ENCODE peak calls at places on chromosomes 1 and 21, in ten cellular contexts. One of them, this sample, is unnamed.

GRCh38 chr1:183061194-183061593 is 38.0 kb downstream of the LAMC1 start:
- DNase-seq in colonic mucosa: no peak
- DNase-seq in uterus: no peak
- DNase-seq in PC-9: no peak
- DNase-seq in CD8-positive, alpha-beta T cell: no peak
- DNase-seq in brain microvascular endothelial cell: no peak
- DNase-seq in thoracic aorta: no peak
- DNase-seq in heart left ventricle: no peak
- DNase-seq in ovary: no peak
- DNase-seq in left lung: no peak
- DNase-seq in this sample: no peak

GRCh38 chr1:228211091-228211870 is 3.4 kb downstream of the OBSCN start:
- DNase-seq in colonic mucosa: peak
- DNase-seq in uterus: no peak
- DNase-seq in PC-9: no peak
- DNase-seq in CD8-positive, alpha-beta T cell: no peak
- DNase-seq in brain microvascular endothelial cell: no peak
- DNase-seq in thoracic aorta: no peak
- DNase-seq in heart left ventricle: no peak
- DNase-seq in ovary: peak
- DNase-seq in left lung: no peak
- DNase-seq in this sample: no peak

GRCh38 chr1:68525781-68526180 is 28.9 kb upstream of the DEPDC1 start:
- DNase-seq in colonic mucosa: no peak
- DNase-seq in uterus: no peak
- DNase-seq in PC-9: no peak
- DNase-seq in CD8-positive, alpha-beta T cell: no peak
- DNase-seq in brain microvascular endothelial cell: no peak
- DNase-seq in thoracic aorta: no peak
- DNase-seq in heart left ventricle: no peak
- DNase-seq in ovary: no peak
- DNase-seq in left lung: no peak
- DNase-seq in this sample: no peak

GRCh38 chr21:17780539-17780938 is 38.6 kb downstream of the C21orf91 start:
- DNase-seq in colonic mucosa: no peak
- DNase-seq in uterus: no peak
- DNase-seq in PC-9: no peak
- DNase-seq in CD8-positive, alpha-beta T cell: peak
- DNase-seq in brain microvascular endothelial cell: no peak
- DNase-seq in thoracic aorta: no peak
- DNase-seq in heart left ventricle: no peak
- DNase-seq in ovary: no peak
- DNase-seq in left lung: no peak
- DNase-seq in this sample: no peak

GRCh38 chr21:36790616-36791015 is 91.7 kb downstream of the SIM2 start:
- DNase-seq in colonic mucosa: no peak
- DNase-seq in uterus: no peak
- DNase-seq in PC-9: no peak
- DNase-seq in CD8-positive, alpha-beta T cell: no peak
- DNase-seq in brain microvascular endothelial cell: peak
- DNase-seq in thoracic aorta: no peak
- DNase-seq in heart left ventricle: no peak
- DNase-seq in ovary: no peak
- DNase-seq in left lung: no peak
- DNase-seq in this sample: no peak

GRCh38 chr1:245571872-245572294 is 417.1 kb downstream of the KIF26B start:
- DNase-seq in colonic mucosa: no peak
- DNase-seq in uterus: no peak
- DNase-seq in PC-9: no peak
- DNase-seq in CD8-positive, alpha-beta T cell: no peak
- DNase-seq in brain microvascular endothelial cell: no peak
- DNase-seq in thoracic aorta: no peak
- DNase-seq in heart left ventricle: no peak
- DNase-seq in ovary: no peak
- DNase-seq in left lung: no peak
- DNase-seq in this sample: no peak

GRCh38 chr1:182869241-182869666 is 30.1 kb downstream of the DHX9 start:
- DNase-seq in colonic mucosa: no peak
- DNase-seq in uterus: no peak
- DNase-seq in PC-9: no peak
- DNase-seq in CD8-positive, alpha-beta T cell: no peak
- DNase-seq in brain microvascular endothelial cell: no peak
- DNase-seq in thoracic aorta: no peak
- DNase-seq in heart left ventricle: no peak
- DNase-seq in ovary: no peak
- DNase-seq in left lung: no peak
- DNase-seq in this sample: no peak

GRCh38 chr1:167713330-167714081 is 8.3 kb upstream of the MPZL1 start:
- DNase-seq in colonic mucosa: peak
- DNase-seq in uterus: peak
- DNase-seq in PC-9: peak
- DNase-seq in CD8-positive, alpha-beta T cell: no peak
- DNase-seq in brain microvascular endothelial cell: no peak
- DNase-seq in thoracic aorta: no peak
- DNase-seq in heart left ventricle: peak
- DNase-seq in ovary: peak
- DNase-seq in left lung: peak
- DNase-seq in this sample: no peak

GRCh38 chr1:29259802-29260441 is 23.6 kb downstream of the PTPRU start:
- DNase-seq in colonic mucosa: peak
- DNase-seq in uterus: peak
- DNase-seq in PC-9: no peak
- DNase-seq in CD8-positive, alpha-beta T cell: no peak
- DNase-seq in brain microvascular endothelial cell: no peak
- DNase-seq in thoracic aorta: no peak
- DNase-seq in heart left ventricle: peak
- DNase-seq in ovary: peak
- DNase-seq in left lung: peak
- DNase-seq in this sample: no peak

GRCh38 chr1:145918992-145919939 is 749 bp upstream of the PEX11B start:
- DNase-seq in colonic mucosa: peak
- DNase-seq in uterus: peak
- DNase-seq in PC-9: peak
- DNase-seq in CD8-positive, alpha-beta T cell: no peak
- DNase-seq in brain microvascular endothelial cell: peak
- DNase-seq in thoracic aorta: no peak
- DNase-seq in heart left ventricle: peak
- DNase-seq in ovary: peak
- DNase-seq in left lung: peak
- DNase-seq in this sample: no peak

GRCh38 chr1:199029401-199029800 is 390.6 kb downstream of the PTPRC start:
- DNase-seq in colonic mucosa: no peak
- DNase-seq in uterus: no peak
- DNase-seq in PC-9: no peak
- DNase-seq in CD8-positive, alpha-beta T cell: no peak
- DNase-seq in brain microvascular endothelial cell: peak
- DNase-seq in thoracic aorta: no peak
- DNase-seq in heart left ventricle: no peak
- DNase-seq in ovary: no peak
- DNase-seq in left lung: no peak
- DNase-seq in this sample: peak

GRCh38 chr1:35448344-35448801 is 108.8 kb downstream of the KIAA0319L start:
- DNase-seq in colonic mucosa: peak
- DNase-seq in uterus: no peak
- DNase-seq in PC-9: no peak
- DNase-seq in CD8-positive, alpha-beta T cell: no peak
- DNase-seq in brain microvascular endothelial cell: peak
- DNase-seq in thoracic aorta: no peak
- DNase-seq in heart left ventricle: no peak
- DNase-seq in ovary: no peak
- DNase-seq in left lung: no peak
- DNase-seq in this sample: peak

GRCh38 chr1:9391620-9392019 is 98.9 kb downstream of the SPSB1 start:
- DNase-seq in colonic mucosa: no peak
- DNase-seq in uterus: no peak
- DNase-seq in PC-9: no peak
- DNase-seq in CD8-positive, alpha-beta T cell: no peak
- DNase-seq in brain microvascular endothelial cell: no peak
- DNase-seq in thoracic aorta: no peak
- DNase-seq in heart left ventricle: no peak
- DNase-seq in ovary: no peak
- DNase-seq in left lung: no peak
- DNase-seq in this sample: no peak

GRCh38 chr1:9399510-9400424 is 107.1 kb downstream of the SPSB1 start:
- DNase-seq in colonic mucosa: no peak
- DNase-seq in uterus: no peak
- DNase-seq in PC-9: no peak
- DNase-seq in CD8-positive, alpha-beta T cell: no peak
- DNase-seq in brain microvascular endothelial cell: no peak
- DNase-seq in thoracic aorta: no peak
- DNase-seq in heart left ventricle: peak
- DNase-seq in ovary: no peak
- DNase-seq in left lung: no peak
- DNase-seq in this sample: no peak

GRCh38 chr1:3712573-3713535 is 39.4 kb upstream of the CCDC27 start:
- DNase-seq in colonic mucosa: no peak
- DNase-seq in uterus: no peak
- DNase-seq in PC-9: no peak
- DNase-seq in CD8-positive, alpha-beta T cell: no peak
- DNase-seq in brain microvascular endothelial cell: no peak
- DNase-seq in thoracic aorta: no peak
- DNase-seq in heart left ventricle: peak
- DNase-seq in ovary: no peak
- DNase-seq in left lung: no peak
- DNase-seq in this sample: no peak

GRCh38 chr1:110339427-110340206 is 440 bp downstream of the RBM15 start:
- DNase-seq in colonic mucosa: peak
- DNase-seq in uterus: no peak
- DNase-seq in PC-9: no peak
- DNase-seq in CD8-positive, alpha-beta T cell: peak
- DNase-seq in brain microvascular endothelial cell: peak
- DNase-seq in thoracic aorta: peak
- DNase-seq in heart left ventricle: peak
- DNase-seq in ovary: no peak
- DNase-seq in left lung: peak
- DNase-seq in this sample: peak

GRCh38 chr1:239619190-239619589 is 232.8 kb downstream of the CHRM3 start:
- DNase-seq in colonic mucosa: no peak
- DNase-seq in uterus: no peak
- DNase-seq in PC-9: no peak
- DNase-seq in CD8-positive, alpha-beta T cell: no peak
- DNase-seq in brain microvascular endothelial cell: no peak
- DNase-seq in thoracic aorta: no peak
- DNase-seq in heart left ventricle: no peak
- DNase-seq in ovary: no peak
- DNase-seq in left lung: no peak
- DNase-seq in this sample: no peak

GRCh38 chr1:2554621-2555387 is 1.4 kb upstream of the TNFRSF14 start:
- DNase-seq in colonic mucosa: peak
- DNase-seq in uterus: no peak
- DNase-seq in PC-9: no peak
- DNase-seq in CD8-positive, alpha-beta T cell: no peak
- DNase-seq in brain microvascular endothelial cell: no peak
- DNase-seq in thoracic aorta: no peak
- DNase-seq in heart left ventricle: no peak
- DNase-seq in ovary: peak
- DNase-seq in left lung: peak
- DNase-seq in this sample: no peak
- TF ChIP-seq CTCF in colonic mucosa: peak
- TF ChIP-seq CTCF in uterus: no peak
- TF ChIP-seq CTCF in PC-9: peak
- TF ChIP-seq CTCF in CD8-positive, alpha-beta T cell: peak
- TF ChIP-seq CTCF in brain microvascular endothelial cell: peak
- TF ChIP-seq CTCF in thoracic aorta: no peak
- TF ChIP-seq CTCF in heart left ventricle: peak
- TF ChIP-seq CTCF in ovary: no peak
- TF ChIP-seq CTCF in left lung: peak
- TF ChIP-seq CTCF in this sample: peak

GRCh38 chr1:115671176-115672062 is 29.6 kb downstream of the VANGL1 start:
- DNase-seq in colonic mucosa: peak
- DNase-seq in uterus: no peak
- DNase-seq in PC-9: peak
- DNase-seq in CD8-positive, alpha-beta T cell: no peak
- DNase-seq in brain microvascular endothelial cell: peak
- DNase-seq in thoracic aorta: no peak
- DNase-seq in heart left ventricle: no peak
- DNase-seq in ovary: no peak
- DNase-seq in left lung: no peak
- DNase-seq in this sample: no peak

GRCh38 chr1:115669886-115670285 is 28.1 kb downstream of the VANGL1 start:
- DNase-seq in colonic mucosa: no peak
- DNase-seq in uterus: no peak
- DNase-seq in PC-9: no peak
- DNase-seq in CD8-positive, alpha-beta T cell: no peak
- DNase-seq in brain microvascular endothelial cell: no peak
- DNase-seq in thoracic aorta: no peak
- DNase-seq in heart left ventricle: no peak
- DNase-seq in ovary: no peak
- DNase-seq in left lung: no peak
- DNase-seq in this sample: no peak

GRCh38 chr1:115674011-115674410 is 32.2 kb downstream of the VANGL1 start:
- DNase-seq in colonic mucosa: no peak
- DNase-seq in uterus: no peak
- DNase-seq in PC-9: no peak
- DNase-seq in CD8-positive, alpha-beta T cell: no peak
- DNase-seq in brain microvascular endothelial cell: no peak
- DNase-seq in thoracic aorta: no peak
- DNase-seq in heart left ventricle: no peak
- DNase-seq in ovary: no peak
- DNase-seq in left lung: no peak
- DNase-seq in this sample: no peak

GRCh38 chr1:115670476-115671175 is 28.9 kb downstream of the VANGL1 start:
- DNase-seq in colonic mucosa: peak
- DNase-seq in uterus: no peak
- DNase-seq in PC-9: peak
- DNase-seq in CD8-positive, alpha-beta T cell: no peak
- DNase-seq in brain microvascular endothelial cell: no peak
- DNase-seq in thoracic aorta: no peak
- DNase-seq in heart left ventricle: no peak
- DNase-seq in ovary: no peak
- DNase-seq in left lung: peak
- DNase-seq in this sample: no peak

GRCh38 chr1:115672224-115673009 is 30.6 kb downstream of the VANGL1 start:
- DNase-seq in colonic mucosa: no peak
- DNase-seq in uterus: no peak
- DNase-seq in PC-9: no peak
- DNase-seq in CD8-positive, alpha-beta T cell: no peak
- DNase-seq in brain microvascular endothelial cell: no peak
- DNase-seq in thoracic aorta: no peak
- DNase-seq in heart left ventricle: no peak
- DNase-seq in ovary: no peak
- DNase-seq in left lung: no peak
- DNase-seq in this sample: no peak
- H3K27ac ChIP-seq in colonic mucosa: no peak
- H3K27ac ChIP-seq in uterus: no peak
- H3K27ac ChIP-seq in PC-9: peak
- H3K27ac ChIP-seq in CD8-positive, alpha-beta T cell: no peak
- H3K27ac ChIP-seq in brain microvascular endothelial cell: no peak
- H3K27ac ChIP-seq in thoracic aorta: no peak
- H3K27ac ChIP-seq in heart left ventricle: peak
- H3K27ac ChIP-seq in ovary: no peak
- H3K27ac ChIP-seq in left lung: no peak
- H3K27ac ChIP-seq in this sample: no peak

GRCh38 chr1:100354971-100355394 is 2.7 kb downstream of the CDC14A start:
- DNase-seq in colonic mucosa: peak
- DNase-seq in uterus: no peak
- DNase-seq in PC-9: peak
- DNase-seq in CD8-positive, alpha-beta T cell: no peak
- DNase-seq in brain microvascular endothelial cell: peak
- DNase-seq in thoracic aorta: no peak
- DNase-seq in heart left ventricle: no peak
- DNase-seq in ovary: no peak
- DNase-seq in left lung: no peak
- DNase-seq in this sample: no peak
- H3K4me3 ChIP-seq in colonic mucosa: no peak
- H3K4me3 ChIP-seq in uterus: no peak
- H3K4me3 ChIP-seq in PC-9: no peak
- H3K4me3 ChIP-seq in CD8-positive, alpha-beta T cell: peak
- H3K4me3 ChIP-seq in brain microvascular endothelial cell: no peak
- H3K4me3 ChIP-seq in thoracic aorta: no peak
- H3K4me3 ChIP-seq in heart left ventricle: no peak
- H3K4me3 ChIP-seq in ovary: no peak
- H3K4me3 ChIP-seq in left lung: no peak
- H3K4me3 ChIP-seq in this sample: no peak

GRCh38 chr1:66468712-66469111 is 65.2 kb upstream of the SGIP1 start:
- DNase-seq in colonic mucosa: no peak
- DNase-seq in uterus: no peak
- DNase-seq in PC-9: no peak
- DNase-seq in CD8-positive, alpha-beta T cell: no peak
- DNase-seq in brain microvascular endothelial cell: no peak
- DNase-seq in thoracic aorta: no peak
- DNase-seq in heart left ventricle: no peak
- DNase-seq in ovary: no peak
- DNase-seq in left lung: no peak
- DNase-seq in this sample: no peak
- TF ChIP-seq CTCF in colonic mucosa: no peak
- TF ChIP-seq CTCF in uterus: no peak
- TF ChIP-seq CTCF in PC-9: no peak
- TF ChIP-seq CTCF in CD8-positive, alpha-beta T cell: no peak
- TF ChIP-seq CTCF in brain microvascular endothelial cell: no peak
- TF ChIP-seq CTCF in thoracic aorta: no peak
- TF ChIP-seq CTCF in heart left ventricle: no peak
- TF ChIP-seq CTCF in ovary: no peak
- TF ChIP-seq CTCF in left lung: no peak
- TF ChIP-seq CTCF in this sample: no peak